ENCODE peak calls at places on chromosomes 13 and 19, in five cellular contexts. Y is hepatocyte, S is right lobe of liver, V is cardiac fibroblast, A is GM23338. I is an unnamed sample.

GRCh38 chr19:29404951-29405727 is 120.7 kb upstream of the VSTM2B start:
- DNase-seq in Y (peak), S (no peak), A (peak), V (no peak), I (no peak)

GRCh38 chr13:41311607-41312500 is 787 bp downstream of the NAA16 start:
- DNase-seq in A (peak), V (peak), Y (peak), S (peak), I (peak)

GRCh38 chr19:29771708-29772415 is 39.9 kb upstream of the CCNE1 start:
- DNase-seq in V (peak), A (peak), S (no peak), Y (peak), I (peak)

GRCh38 chr13:23992722-23993438 is 95.6 kb upstream of the C1QTNF9B start:
- DNase-seq in Y (no peak), S (no peak), A (no peak), V (no peak), I (peak)

GRCh38 chr13:110524484-110525254 is 36.9 kb downstream of the RAB20 start:
- DNase-seq in V (no peak), S (peak), Y (no peak), A (no peak), I (no peak)

GRCh38 chr19:31675187-31675913 is 326.1 kb upstream of the TSHZ3 start:
- DNase-seq in A (no peak), S (no peak), V (peak), Y (no peak), I (peak)

GRCh38 chr13:41212881-41213280 is 18.5 kb upstream of the KBTBD7 start:
- DNase-seq in V (no peak), Y (no peak), A (no peak), S (no peak), I (no peak)

GRCh38 chr19:33500586-33500985 is 21.0 kb downstream of the PEPD start:
- DNase-seq in A (no peak), Y (no peak), S (no peak), V (no peak), I (no peak)

GRCh38 chr19:49119411-49120324 is at the start of gene PPFIA3:
- DNase-seq in Y (peak), A (peak), S (peak), V (peak), I (peak)

GRCh38 chr19:6587093-6587820 is 3.7 kb downstream of the CD70 start:
- DNase-seq in V (no peak), Y (no peak), A (peak), S (no peak), I (no peak)

GRCh38 chr19:9009935-9010651 is at the start of gene MUC16:
- DNase-seq in V (no peak), Y (no peak), S (no peak), A (peak), I (no peak)

GRCh38 chr19:9406798-9407352 is 28.5 kb downstream of the ZNF266 start:
- DNase-seq in S (no peak), A (peak), Y (no peak), V (peak), I (peak)

GRCh38 chr13:49444517-49445395 is 682 bp downstream of the SETDB2 start:
- DNase-seq in S (no peak), V (peak), A (peak), Y (peak), I (peak)

GRCh38 chr13:24626449-24626848 is 53.8 kb upstream of the ATP12A start:
- DNase-seq in V (no peak), A (no peak), Y (no peak), S (no peak), I (no peak)

GRCh38 chr13:23771966-23772365 is 117.2 kb downstream of the MIPEP start:
- DNase-seq in Y (no peak), S (no peak), A (no peak), V (peak), I (no peak)

GRCh38 chr13:33514362-33514761 is 228.8 kb upstream of the STARD13 start:
- DNase-seq in Y (no peak), A (peak), V (no peak), S (no peak), I (peak)

GRCh38 chr13:24304620-24305019 is 4.8 kb upstream of the C1QTNF9 start:
- DNase-seq in A (no peak), S (no peak), Y (no peak), V (no peak), I (no peak)

GRCh38 chr19:51784922-51785690 is 9.9 kb upstream of the FPR3 start:
- DNase-seq in V (peak), Y (no peak), A (peak), S (no peak), I (no peak)

GRCh38 chr13:80577951-80578670 is 237.2 kb upstream of the SPRY2 start:
- DNase-seq in V (no peak), Y (peak), A (no peak), S (no peak), I (no peak)

GRCh38 chr13:112767506-112768471 is 78.0 kb downstream of the ATP11A start:
- DNase-seq in A (no peak), S (no peak), Y (no peak), V (no peak), I (no peak)

GRCh38 chr13:69280399-69280798 is 827.2 kb upstream of the ATXN8OS start:
- DNase-seq in Y (no peak), A (no peak), V (no peak), S (no peak), I (no peak)

GRCh38 chr13:35909837-35910236 is 221.3 kb downstream of the DCLK1 start:
- DNase-seq in A (peak), V (no peak), Y (no peak), S (no peak), I (no peak)

GRCh38 chr13:23987331-23987730 is 90.0 kb upstream of the C1QTNF9B start:
- DNase-seq in S (no peak), A (no peak), V (peak), Y (no peak), I (no peak)

GRCh38 chr13:33137726-33138125 is 121.5 kb downstream of the KL start:
- DNase-seq in Y (no peak), S (no peak), A (no peak), V (no peak), I (peak)

GRCh38 chr13:109389456-109389855 is 396.9 kb downstream of the IRS2 start:
- DNase-seq in Y (no peak), S (no peak), V (peak), A (no peak), I (no peak)

GRCh38 chr13:70960841-70961443 is 852.7 kb upstream of the KLHL1 start:
- DNase-seq in Y (peak), S (no peak), A (peak), V (peak), I (peak)

GRCh38 chr13:48782429-48782840 is 128.7 kb downstream of the CYSLTR2 start:
- DNase-seq in V (peak), S (peak), Y (no peak), A (no peak), I (no peak)

GRCh38 chr19:2550431-2551171 is 74.7 kb downstream of the GADD45B start:
- DNase-seq in Y (no peak), A (peak), V (no peak), S (no peak), I (peak)

GRCh38 chr19:6138066-6138465 is 2.6 kb downstream of the ACSBG2 start:
- DNase-seq in S (no peak), V (no peak), A (no peak), Y (peak), I (no peak)

GRCh38 chr13:21619633-21620220 is 15.8 kb upstream of the MICU2 start:
- DNase-seq in S (no peak), Y (no peak), V (no peak), A (no peak), I (no peak)

GRCh38 chr13:35470671-35471465 is 5.6 kb downstream of the MAB21L1 start:
- DNase-seq in Y (peak), A (peak), S (no peak), V (peak), I (peak)

GRCh38 chr13:94157705-94158218 is 321.7 kb downstream of the DCT start:
- DNase-seq in Y (no peak), V (peak), S (peak), A (no peak), I (no peak)

GRCh38 chr19:38429055-38429810 is 3.2 kb upstream of the RASGRP4 start:
- DNase-seq in S (no peak), V (no peak), A (no peak), Y (no peak), I (no peak)

GRCh38 chr13:87954116-87954515 is 282.9 kb downstream of the SLITRK5 start:
- DNase-seq in Y (no peak), A (no peak), V (no peak), S (no peak), I (no peak)

GRCh38 chr19:21474671-21475181 is 30.7 kb upstream of the ZNF429 start:
- DNase-seq in Y (peak), V (peak), S (peak), A (peak), I (no peak)

GRCh38 chr13:20782116-20782708 is 8.5 kb upstream of the EEF1AKMT1 start:
- DNase-seq in S (no peak), V (no peak), Y (no peak), A (no peak), I (no peak)

GRCh38 chr19:17376935-17377600 is at the start of gene PLVAP:
- DNase-seq in V (no peak), Y (no peak), A (no peak), S (peak), I (no peak)
- H3K4me3 ChIP-seq in V (no peak), Y (no peak), A (no peak), S (no peak), I (no peak)

GRCh38 chr19:45322744-45323281 is at the start of gene CKM:
- DNase-seq in A (no peak), V (no peak), S (no peak), Y (no peak), I (no peak)
- H3K4me3 ChIP-seq in A (peak), V (peak), S (no peak), Y (peak), I (peak)

GRCh38 chr19:41706741-41707501 is 1.5 kb upstream of the CEACAM5 start:
- DNase-seq in A (peak), V (peak), Y (peak), S (peak), I (peak)

GRCh38 chr19:41707502-41707812 is 969 bp upstream of the CEACAM5 start:
- DNase-seq in V (no peak), A (peak), Y (no peak), S (no peak), I (no peak)

GRCh38 chr19:41708481-41708880 is at the start of gene CEACAM5:
- DNase-seq in V (no peak), S (peak), A (no peak), Y (no peak), I (no peak)

GRCh38 chr19:41709951-41710645 is 1.7 kb downstream of the CEACAM5 start:
- DNase-seq in V (no peak), S (peak), Y (no peak), A (no peak), I (no peak)

DNA sequence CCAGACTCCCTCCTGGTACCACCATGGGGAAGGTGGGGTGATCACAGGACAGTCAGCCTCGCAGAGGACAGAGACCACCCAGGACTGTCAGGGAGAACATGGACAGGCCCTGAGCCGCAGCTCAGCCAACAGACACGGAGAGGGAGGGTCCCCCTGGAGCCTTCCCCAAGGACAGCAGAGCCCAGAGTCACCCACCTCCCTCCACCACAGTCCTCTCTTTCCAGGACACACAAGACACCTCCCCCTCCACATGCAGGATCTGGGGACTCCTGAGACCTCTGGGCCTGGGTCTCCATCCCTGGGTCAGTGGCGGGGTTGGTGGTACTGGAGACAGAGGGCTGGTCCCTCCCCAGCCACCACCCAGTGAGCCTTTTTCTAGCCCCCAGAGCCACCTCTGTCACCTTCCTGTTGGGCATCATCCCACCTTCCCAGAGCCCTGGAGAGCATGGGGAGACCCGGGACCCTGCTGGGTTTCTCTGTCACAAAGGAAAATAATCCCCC is 505 bp upstream of the CEACAM5 start:
- DNase-seq in V (no peak), Y (no peak), S (no peak), A (no peak), I (no peak)
- H3K4me3 ChIP-seq in V (no peak), Y (no peak), S (no peak), A (no peak), I (no peak)

GRCh38 chr19:480016-480855 is 16.1 kb upstream of the MADCAM1 start:
- DNase-seq in A (peak), S (peak), Y (peak), V (peak), I (no peak)
- H3K4me3 ChIP-seq in A (no peak), S (peak), Y (no peak), V (peak), I (no peak)

I was measured in SJCRH30.